ENCODE peak calls at places on chromosome 10, in four cellular contexts. One of them, this sample, is unnamed.

GRCh38 chr10:130350996-130351395 is 214.8 kb downstream of the GLRX3 start:
- DNase-seq in lower lobe of right lung: no peak
- DNase-seq in activated gamma-delta T cell treated with Interleukin-2 at 50 U/mL for 16 hours: no peak
- DNase-seq in activated CD4-positive, alpha-beta T cell treated with anti-CD3 and anti-CD28 coated beads, Interleukin-2, amount 10 ng/mL, durations not matched to agents 7 days and 5 days: no peak
- DNase-seq in this sample: peak

GRCh38 chr10:6516877-6517276 is 63.2 kb downstream of the PRKCQ start:
- DNase-seq in lower lobe of right lung: no peak
- DNase-seq in activated CD4-positive, alpha-beta T cell treated with anti-CD3 and anti-CD28 coated beads, Interleukin-2, amount 10 ng/mL, durations not matched to agents 7 days and 5 days: no peak
- DNase-seq in activated gamma-delta T cell treated with Interleukin-2 at 50 U/mL for 16 hours: no peak
- DNase-seq in this sample: no peak

GRCh38 chr10:73226663-73227062 is 20.4 kb downstream of the DNAJC9 start:
- DNase-seq in activated gamma-delta T cell treated with Interleukin-2 at 50 U/mL for 16 hours: no peak
- DNase-seq in lower lobe of right lung: no peak
- DNase-seq in activated CD4-positive, alpha-beta T cell treated with anti-CD3 and anti-CD28 coated beads, Interleukin-2, amount 10 ng/mL, durations not matched to agents 7 days and 5 days: no peak
- DNase-seq in this sample: no peak

GRCh38 chr10:802506-802905 is 113.0 kb upstream of the DIP2C start:
- DNase-seq in activated gamma-delta T cell treated with Interleukin-2 at 50 U/mL for 16 hours: no peak
- DNase-seq in lower lobe of right lung: no peak
- DNase-seq in activated CD4-positive, alpha-beta T cell treated with anti-CD3 and anti-CD28 coated beads, Interleukin-2, amount 10 ng/mL, durations not matched to agents 7 days and 5 days: no peak
- DNase-seq in this sample: no peak

GRCh38 chr10:79981673-79982485 is 33.0 kb upstream of the SFTPD start:
- DNase-seq in activated gamma-delta T cell treated with Interleukin-2 at 50 U/mL for 16 hours: no peak
- DNase-seq in lower lobe of right lung: peak
- DNase-seq in activated CD4-positive, alpha-beta T cell treated with anti-CD3 and anti-CD28 coated beads, Interleukin-2, amount 10 ng/mL, durations not matched to agents 7 days and 5 days: peak
- DNase-seq in this sample: no peak

GRCh38 chr10:109866168-109866994 is 56.9 kb downstream of the XPNPEP1 start:
- DNase-seq in activated gamma-delta T cell treated with Interleukin-2 at 50 U/mL for 16 hours: no peak
- DNase-seq in activated CD4-positive, alpha-beta T cell treated with anti-CD3 and anti-CD28 coated beads, Interleukin-2, amount 10 ng/mL, durations not matched to agents 7 days and 5 days: no peak
- DNase-seq in lower lobe of right lung: no peak
- DNase-seq in this sample: no peak

GRCh38 chr10:67075381-67076001 is 149.7 kb downstream of the LRRTM3 start:
- DNase-seq in lower lobe of right lung: no peak
- DNase-seq in activated gamma-delta T cell treated with Interleukin-2 at 50 U/mL for 16 hours: no peak
- DNase-seq in activated CD4-positive, alpha-beta T cell treated with anti-CD3 and anti-CD28 coated beads, Interleukin-2, amount 10 ng/mL, durations not matched to agents 7 days and 5 days: no peak
- DNase-seq in this sample: no peak

GRCh38 chr10:127612-128432 is 7.4 kb upstream of the ZMYND11 start:
- DNase-seq in lower lobe of right lung: no peak
- DNase-seq in activated CD4-positive, alpha-beta T cell treated with anti-CD3 and anti-CD28 coated beads, Interleukin-2, amount 10 ng/mL, durations not matched to agents 7 days and 5 days: peak
- DNase-seq in activated gamma-delta T cell treated with Interleukin-2 at 50 U/mL for 16 hours: no peak
- DNase-seq in this sample: no peak

GRCh38 chr10:81248846-81249245 is 626.1 kb upstream of the NRG3 start:
- DNase-seq in lower lobe of right lung: no peak
- DNase-seq in activated CD4-positive, alpha-beta T cell treated with anti-CD3 and anti-CD28 coated beads, Interleukin-2, amount 10 ng/mL, durations not matched to agents 7 days and 5 days: no peak
- DNase-seq in activated gamma-delta T cell treated with Interleukin-2 at 50 U/mL for 16 hours: no peak
- DNase-seq in this sample: no peak

GRCh38 chr10:69232736-69233135 is 12.6 kb downstream of the HKDC1 start:
- DNase-seq in lower lobe of right lung: no peak
- DNase-seq in activated CD4-positive, alpha-beta T cell treated with anti-CD3 and anti-CD28 coated beads, Interleukin-2, amount 10 ng/mL, durations not matched to agents 7 days and 5 days: peak
- DNase-seq in activated gamma-delta T cell treated with Interleukin-2 at 50 U/mL for 16 hours: peak
- DNase-seq in this sample: peak

GRCh38 chr10:124162136-124162535 is 68.7 kb upstream of the CHST15 start:
- DNase-seq in lower lobe of right lung: no peak
- DNase-seq in activated CD4-positive, alpha-beta T cell treated with anti-CD3 and anti-CD28 coated beads, Interleukin-2, amount 10 ng/mL, durations not matched to agents 7 days and 5 days: no peak
- DNase-seq in activated gamma-delta T cell treated with Interleukin-2 at 50 U/mL for 16 hours: no peak
- DNase-seq in this sample: no peak

GRCh38 chr10:88979153-88979562 is 11.4 kb upstream of the FAS start:
- DNase-seq in lower lobe of right lung: no peak
- DNase-seq in activated CD4-positive, alpha-beta T cell treated with anti-CD3 and anti-CD28 coated beads, Interleukin-2, amount 10 ng/mL, durations not matched to agents 7 days and 5 days: no peak
- DNase-seq in activated gamma-delta T cell treated with Interleukin-2 at 50 U/mL for 16 hours: no peak
- DNase-seq in this sample: no peak

GRCh38 chr10:80412521-80412920 is 4.2 kb downstream of the PRXL2A start:
- DNase-seq in activated gamma-delta T cell treated with Interleukin-2 at 50 U/mL for 16 hours: no peak
- DNase-seq in activated CD4-positive, alpha-beta T cell treated with anti-CD3 and anti-CD28 coated beads, Interleukin-2, amount 10 ng/mL, durations not matched to agents 7 days and 5 days: no peak
- DNase-seq in lower lobe of right lung: no peak
- DNase-seq in this sample: no peak

GRCh38 chr10:24706479-24707118 is 17.1 kb downstream of the ARHGAP21 start:
- DNase-seq in lower lobe of right lung: no peak
- DNase-seq in activated gamma-delta T cell treated with Interleukin-2 at 50 U/mL for 16 hours: peak
- DNase-seq in activated CD4-positive, alpha-beta T cell treated with anti-CD3 and anti-CD28 coated beads, Interleukin-2, amount 10 ng/mL, durations not matched to agents 7 days and 5 days: peak
- DNase-seq in this sample: no peak

GRCh38 chr10:100600218-100600617 is 64.5 kb downstream of the HIF1AN start:
- DNase-seq in activated gamma-delta T cell treated with Interleukin-2 at 50 U/mL for 16 hours: no peak
- DNase-seq in lower lobe of right lung: no peak
- DNase-seq in activated CD4-positive, alpha-beta T cell treated with anti-CD3 and anti-CD28 coated beads, Interleukin-2, amount 10 ng/mL, durations not matched to agents 7 days and 5 days: no peak
- DNase-seq in this sample: no peak

GRCh38 chr10:50512743-50513416 is 110.9 kb downstream of the SGMS1 start:
- DNase-seq in activated gamma-delta T cell treated with Interleukin-2 at 50 U/mL for 16 hours: no peak
- DNase-seq in activated CD4-positive, alpha-beta T cell treated with anti-CD3 and anti-CD28 coated beads, Interleukin-2, amount 10 ng/mL, durations not matched to agents 7 days and 5 days: peak
- DNase-seq in lower lobe of right lung: no peak
- DNase-seq in this sample: peak

GRCh38 chr10:124522903-124523260 is 61.3 kb downstream of the LHPP start:
- DNase-seq in activated gamma-delta T cell treated with Interleukin-2 at 50 U/mL for 16 hours: no peak
- DNase-seq in lower lobe of right lung: peak
- DNase-seq in activated CD4-positive, alpha-beta T cell treated with anti-CD3 and anti-CD28 coated beads, Interleukin-2, amount 10 ng/mL, durations not matched to agents 7 days and 5 days: no peak
- DNase-seq in this sample: no peak

GRCh38 chr10:31157125-31157983 is 125.7 kb upstream of the ZNF438 start:
- DNase-seq in lower lobe of right lung: no peak
- DNase-seq in activated CD4-positive, alpha-beta T cell treated with anti-CD3 and anti-CD28 coated beads, Interleukin-2, amount 10 ng/mL, durations not matched to agents 7 days and 5 days: no peak
- DNase-seq in activated gamma-delta T cell treated with Interleukin-2 at 50 U/mL for 16 hours: no peak
- DNase-seq in this sample: no peak

GRCh38 chr10:106935978-106936451 is 228.5 kb downstream of the SORCS1 start:
- DNase-seq in lower lobe of right lung: no peak
- DNase-seq in activated CD4-positive, alpha-beta T cell treated with anti-CD3 and anti-CD28 coated beads, Interleukin-2, amount 10 ng/mL, durations not matched to agents 7 days and 5 days: no peak
- DNase-seq in activated gamma-delta T cell treated with Interleukin-2 at 50 U/mL for 16 hours: no peak
- DNase-seq in this sample: no peak

GRCh38 chr10:120942806-120943413 is 91.7 kb downstream of the WDR11 start:
- DNase-seq in activated CD4-positive, alpha-beta T cell treated with anti-CD3 and anti-CD28 coated beads, Interleukin-2, amount 10 ng/mL, durations not matched to agents 7 days and 5 days: peak
- DNase-seq in lower lobe of right lung: peak
- DNase-seq in activated gamma-delta T cell treated with Interleukin-2 at 50 U/mL for 16 hours: peak
- DNase-seq in this sample: peak

GRCh38 chr10:102647433-102648268 is 3.4 kb downstream of the TRIM8 start:
- DNase-seq in activated CD4-positive, alpha-beta T cell treated with anti-CD3 and anti-CD28 coated beads, Interleukin-2, amount 10 ng/mL, durations not matched to agents 7 days and 5 days: no peak
- DNase-seq in activated gamma-delta T cell treated with Interleukin-2 at 50 U/mL for 16 hours: no peak
- DNase-seq in lower lobe of right lung: no peak
- DNase-seq in this sample: no peak

GRCh38 chr10:13743963-13744362 is 157.2 kb downstream of the PRPF18 start:
- DNase-seq in lower lobe of right lung: no peak
- DNase-seq in activated CD4-positive, alpha-beta T cell treated with anti-CD3 and anti-CD28 coated beads, Interleukin-2, amount 10 ng/mL, durations not matched to agents 7 days and 5 days: no peak
- DNase-seq in activated gamma-delta T cell treated with Interleukin-2 at 50 U/mL for 16 hours: no peak
- DNase-seq in this sample: no peak

This sample was measured in natural killer cell treated with Interleukin-12 subunit alpha and Interleukin-12 subunit beta and Interleukin-15 and Interleukin-18, amount 100 ng/mL, for 72 hours.